ENCODE peak calls at places on chromosome 7, in eight cellular contexts. M is progenitor cell of endocrine pancreas, O is RCC 7860, N is T-helper 17 cell, S is left ventricle myocardium inferior, J is NCI-H1092 treated with DMSO at 0.1 percent for 48 hours, R is NCI-H524, C is M059J. I is an unnamed sample.

GRCh38 chr7:26675143-26675887 is 189.1 kb downstream of the SKAP2 start:
- DNase-seq in R (no peak), O (peak; percentile 61), C (peak; percentile 38), J (no peak), M (no peak), S (no peak), N (no peak), I (no peak)

GRCh38 chr7:70356975-70357374 is 758.7 kb downstream of the AUTS2 start:
- DNase-seq in N (no peak), R (no peak), O (no peak), C (no peak), S (no peak), J (peak; percentile 24), M (no peak), I (no peak)

GRCh38 chr7:83036130-83036529 is 126.6 kb downstream of the PCLO start:
- DNase-seq in S (no peak), C (no peak), M (no peak), R (no peak), O (no peak), N (no peak), J (no peak), I (no peak)

GRCh38 chr7:7969306-7970112 is 913 bp downstream of the GLCCI1 start:
- DNase-seq in S (peak; percentile 15), J (peak; percentile 86), R (peak; percentile 57), O (peak; percentile 32), N (peak; percentile 29), M (peak; percentile 22), C (peak; percentile 65), I (peak; percentile 20)

GRCh38 chr7:70886547-70886946 is 245.4 kb upstream of the GALNT17 start:
- DNase-seq in O (no peak), N (no peak), R (no peak), J (no peak), C (no peak), S (no peak), M (no peak), I (no peak)

GRCh38 chr7:13067036-13067435 is 379.6 kb downstream of the ARL4A start:
- DNase-seq in J (peak; percentile 47), N (no peak), C (no peak), R (no peak), O (no peak), M (no peak), S (no peak), I (no peak)

GRCh38 chr7:36671432-36671829 is 52.9 kb downstream of the AOAH start:
- DNase-seq in N (no peak), R (no peak), J (no peak), S (no peak), M (no peak), O (no peak), C (no peak), I (no peak)

GRCh38 chr7:90580051-90580450 is 16.1 kb upstream of the CDK14 start:
- DNase-seq in N (no peak), C (no peak), J (no peak), O (peak; percentile 28), R (no peak), S (no peak), M (no peak), I (no peak)

GRCh38 chr7:100017300-100017699 is 1.9 kb downstream of the ZKSCAN1 start:
- DNase-seq in O (no peak), J (no peak), M (no peak), S (no peak), R (no peak), C (no peak), N (no peak), I (no peak)

GRCh38 chr7:93055543-93056107 is 62.2 kb downstream of the SAMD9 start:
- DNase-seq in N (no peak), S (no peak), M (no peak), R (no peak), O (peak; percentile 72), C (peak; percentile 55), J (peak; percentile 80), I (no peak)

GRCh38 chr7:39951156-39951942 is 1.3 kb downstream of the CDK13 start:
- DNase-seq in R (no peak), S (peak; percentile 52), M (peak; percentile 59), O (peak; percentile 26), J (peak; percentile 52), N (peak; percentile 56), C (peak; percentile 68), I (peak; percentile 60)

GRCh38 chr7:46387646-46388045 is 466.6 kb upstream of the IGFBP3 start:
- DNase-seq in R (no peak), S (no peak), O (peak; percentile 70), C (peak; percentile 55), M (no peak), J (no peak), N (no peak), I (no peak)

GRCh38 chr7:1694551-1694950 is 24.5 kb downstream of the ELFN1 start:
- DNase-seq in C (no peak), S (peak; percentile 12), M (no peak), J (no peak), O (no peak), R (peak; percentile 21), N (no peak), I (no peak)